ENCODE peak calls at places on chromosomes 3 and 15, in nine cellular contexts. E is ovary, P is body of pancreas, D is aorta, C is transverse colon, N is Peyer's patch, I is HAP-1, O is tibial nerve, F is endothelial cell of umbilical vein. Y is an unnamed sample.

GRCh38 chr3:134381836-134382442 is 7.7 kb upstream of the AMOTL2 start:
- DNase-seq in E (no peak), P (peak; percentile 84), D (peak; percentile 32), C (peak; percentile 88), N (no peak), I (no peak), O (no peak), F (no peak), Y (no peak)

GRCh38 chr15:93190238-93190637 is 101.2 kb upstream of the RGMA start:
- DNase-seq in E (no peak), P (no peak), D (no peak), C (no peak), N (no peak), I (no peak), O (no peak), F (no peak), Y (no peak)

GRCh38 chr3:173397161-173398110 is at the start of gene NLGN1:
- DNase-seq in E (peak; percentile 71), P (peak; percentile 66), D (peak; percentile 83), C (peak; percentile 38), N (no peak), I (peak; percentile 83), O (peak; percentile 50), F (peak; percentile 89), Y (peak; percentile 78)

GRCh38 chr15:74041311-74041756 is 41.0 kb downstream of the GOLGA6A start:
- DNase-seq in E (no peak), P (no peak), D (no peak), C (no peak), N (no peak), I (no peak), O (no peak), F (no peak), Y (no peak)

GRCh38 chr3:126961191-126961790 is 21.6 kb upstream of the PLXNA1 start:
- DNase-seq in E (peak; percentile 72), P (peak; percentile 80), D (peak; percentile 93), C (peak; percentile 43), N (peak; percentile 29), I (no peak), O (peak; percentile 69), F (no peak), Y (peak; percentile 89)

GRCh38 chr3:52606373-52607085 is 70.1 kb downstream of the UQCC5 start:
- DNase-seq in E (no peak), P (peak; percentile 76), D (no peak), C (peak; percentile 29), N (no peak), I (no peak), O (no peak), F (peak; percentile 32), Y (no peak)

GRCh38 chr15:52441846-52442245 is 86.8 kb downstream of the MYO5A start:
- DNase-seq in E (no peak), P (no peak), D (no peak), C (no peak), N (no peak), I (no peak), O (no peak), F (no peak), Y (no peak)

GRCh38 chr15:66566963-66567531 is 1.2 kb upstream of the LCTL start:
- DNase-seq in E (peak; percentile 64), P (peak; percentile 68), D (peak; percentile 74), C (peak; percentile 58), N (peak; percentile 51), I (peak; percentile 95), O (peak; percentile 84), F (peak; percentile 67), Y (peak; percentile 68)

GRCh38 chr3:154040283-154040682 is 80.9 kb upstream of the ARHGEF26 start:
- DNase-seq in E (no peak), P (no peak), D (no peak), C (no peak), N (no peak), I (no peak), O (no peak), F (peak; percentile 23), Y (no peak)

GRCh38 chr3:14913071-14913925 is 34.1 kb upstream of the NR2C2 start:
- DNase-seq in E (no peak), P (no peak), D (no peak), C (no peak), N (no peak), I (no peak), O (no peak), F (no peak), Y (no peak)

GRCh38 chr15:65869954-65870871 is 922 bp downstream of the RAB11A start:
- DNase-seq in E (peak; percentile 34), P (peak; percentile 63), D (peak; percentile 54), C (peak; percentile 75), N (peak; percentile 27), I (peak; percentile 68), O (peak; percentile 8), F (peak; percentile 85), Y (peak; percentile 66)

GRCh38 chr3:29335438-29335837 is 54.6 kb downstream of the RBMS3 start:
- DNase-seq in E (peak; percentile 77), P (peak; percentile 82), D (peak; percentile 91), C (peak; percentile 58), N (peak; percentile 17), I (peak; percentile 82), O (peak; percentile 64), F (peak; percentile 92), Y (peak; percentile 77)

GRCh38 chr3:20930034-20930433 is 744.0 kb upstream of the SGO1 start:
- DNase-seq in E (no peak), P (peak; percentile 22), D (no peak), C (no peak), N (no peak), I (peak; percentile 20), O (no peak), F (peak; percentile 5), Y (no peak)

GRCh38 chr3:128851601-128852000 is 27.8 kb upstream of the ACAD9 start:
- DNase-seq in E (no peak), P (no peak), D (no peak), C (no peak), N (no peak), I (no peak), O (no peak), F (no peak), Y (no peak)

GRCh38 chr3:128855574-128855973 is 23.8 kb upstream of the ACAD9 start:
- DNase-seq in E (no peak), P (no peak), D (no peak), C (no peak), N (no peak), I (no peak), O (no peak), F (no peak), Y (no peak)

GRCh38 chr3:128858167-128858566 is 21.3 kb upstream of the ACAD9 start:
- DNase-seq in E (no peak), P (no peak), D (no peak), C (no peak), N (no peak), I (no peak), O (no peak), F (no peak), Y (no peak)

GRCh38 chr3:128853826-128854225 is 25.6 kb upstream of the ACAD9 start:
- DNase-seq in E (no peak), P (no peak), D (no peak), C (no peak), N (no peak), I (no peak), O (no peak), F (no peak), Y (no peak)

DNA sequence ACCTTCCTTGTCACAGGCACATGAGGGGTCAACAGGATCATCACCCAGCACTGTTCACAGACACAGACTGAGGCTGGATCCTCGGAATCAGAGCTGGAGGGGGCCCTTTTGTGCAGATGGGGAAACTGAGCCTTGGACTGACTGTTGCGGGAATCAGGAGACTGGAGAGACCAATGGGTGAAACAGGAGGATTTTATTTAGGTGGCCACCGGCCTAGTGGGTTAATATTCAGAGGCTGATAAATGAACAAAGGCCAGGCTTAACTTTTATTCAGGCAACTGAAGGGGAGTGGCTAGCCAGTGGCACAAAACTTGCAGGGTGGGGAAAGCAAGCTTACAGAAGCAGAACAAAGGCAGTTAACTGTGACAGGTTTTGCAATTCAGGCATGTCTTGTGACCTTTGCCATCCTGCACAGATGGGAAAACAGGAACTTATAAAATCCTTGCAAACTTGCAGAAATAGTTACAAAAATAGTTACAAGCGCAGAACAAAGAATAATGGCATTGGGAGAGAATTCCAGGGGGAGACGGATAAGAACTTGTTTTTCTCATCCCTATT is 25.0 kb upstream of the ACAD9 start:
- DNase-seq in E (no peak), P (peak; percentile 44), D (no peak), C (no peak), N (no peak), I (no peak), O (no peak), F (peak; percentile 9), Y (no peak)
- H3K9me3 ChIP-seq in E (peaks cover 2% of the 10 kb centered on the region), P (no peaks in the 10 kb centered on the region), D (peaks cover 8% of the 10 kb centered on the region), C (peaks cover 28% of the 10 kb centered on the region), N (peaks cover 34% of the 10 kb centered on the region), I (peaks cover 16% of the 10 kb centered on the region), O (no peaks in the 10 kb centered on the region), F (peaks cover 5% of the 10 kb centered on the region), Y (peaks cover 2% of the 10 kb centered on the region)

DNA sequence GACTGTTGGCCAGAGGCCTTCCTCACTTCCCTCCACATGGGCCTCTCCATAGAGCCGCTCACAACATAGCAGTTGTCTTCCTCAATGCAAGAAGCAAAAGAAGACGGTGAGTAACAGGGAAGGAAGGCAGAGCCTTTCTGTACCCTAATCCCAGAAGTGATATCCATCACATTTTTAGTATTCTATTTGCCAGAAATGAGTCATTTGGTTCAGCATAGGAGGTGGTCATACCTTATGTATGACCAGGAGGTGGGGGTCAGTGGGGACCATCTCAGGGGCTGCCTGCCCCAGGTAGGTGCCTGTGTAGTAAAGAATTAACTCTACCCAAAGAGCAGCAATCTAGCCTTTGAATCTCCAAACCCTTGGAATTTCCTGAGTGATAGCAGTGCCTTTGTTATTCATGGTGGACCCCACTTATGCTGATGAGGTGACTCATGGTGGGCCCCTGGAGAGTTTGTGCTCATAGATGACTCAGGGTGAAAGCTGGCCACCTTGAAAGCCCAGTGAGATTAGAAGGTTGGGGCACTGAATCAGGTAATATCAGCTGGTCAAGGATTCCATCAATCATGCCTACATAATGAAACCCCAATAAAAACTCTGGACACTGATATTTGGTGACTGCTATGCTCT is 323.9 kb upstream of the IGF1R start:
- DNase-seq in E (no peak), P (no peak), D (no peak), C (no peak), N (no peak), I (no peak), O (no peak), F (no peak), Y (no peak)
- H3K9me3 ChIP-seq in E (no peaks in the 10 kb centered on the region), P (no peaks in the 10 kb centered on the region), D (peaks cover 2% of the 10 kb centered on the region), C (no peaks in the 10 kb centered on the region), N (no peaks in the 10 kb centered on the region), I (no peaks in the 10 kb centered on the region), O (no peaks in the 10 kb centered on the region), F (no peaks in the 10 kb centered on the region), Y (no peaks in the 10 kb centered on the region)

DNA sequence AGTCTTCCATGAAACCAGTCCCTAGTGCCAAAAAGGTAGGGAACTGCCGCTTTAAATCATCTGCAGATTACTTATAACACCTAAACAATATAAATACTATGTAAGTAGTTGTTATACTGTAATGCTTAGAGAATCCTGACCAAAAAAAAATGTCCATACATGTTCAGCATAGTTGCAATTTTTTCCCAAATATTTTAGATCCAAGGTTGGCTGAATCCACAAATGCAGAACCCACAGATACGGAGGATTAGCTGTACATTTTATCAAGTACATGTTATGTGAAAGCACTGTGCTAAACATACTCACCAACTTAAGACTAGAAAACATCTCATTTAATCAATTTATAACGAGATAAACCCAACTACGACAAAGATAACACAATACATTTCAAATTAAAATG is 9.3 kb downstream of the MSL2 start:
- DNase-seq in E (no peak), P (no peak), D (no peak), C (no peak), N (no peak), I (no peak), O (no peak), F (no peak), Y (no peak)
- H3K9me3 ChIP-seq in E (no peaks in the 10 kb centered on the region), P (no peaks in the 10 kb centered on the region), D (no peaks in the 10 kb centered on the region), C (no peaks in the 10 kb centered on the region), N (no peaks in the 10 kb centered on the region), I (no peaks in the 10 kb centered on the region), O (no peaks in the 10 kb centered on the region), F (no peaks in the 10 kb centered on the region), Y (no peaks in the 10 kb centered on the region)

GRCh38 chr3:46029953-46030543 is 2.8 kb upstream of the XCR1 start:
- DNase-seq in E (no peak), P (no peak), D (no peak), C (no peak), N (no peak), I (no peak), O (no peak), F (no peak), Y (no peak)
- H3K9me3 ChIP-seq in E (no peaks in the 10 kb centered on the region), P (no peaks in the 10 kb centered on the region), D (peaks cover 2% of the 10 kb centered on the region), C (peaks cover 5% of the 10 kb centered on the region), N (no peaks in the 10 kb centered on the region), I (no peaks in the 10 kb centered on the region), O (no peaks in the 10 kb centered on the region), F (no peaks in the 10 kb centered on the region), Y (peaks cover 1% of the 10 kb centered on the region)